ENCODE peak calls at places on chromosomes 6 and 20, in five cellular contexts. One of them, this sample, is unnamed.

GRCh38 chr6:138293428-138293827 is 75.1 kb upstream of the PBOV1 start:
- DNase-seq in left ventricle myocardium inferior: no peak
- DNase-seq in stimulated activated naive CD8-positive, alpha-beta T cell treated with anti-CD3 and anti-CD28 coated beads, Interleukin-15, Interleukin-2, amounts not matched to agents 100 U/mL and 50 U/mL, for 24 hours: no peak
- DNase-seq in fibroblast of lung: peak
- DNase-seq in C1 segment of cervical spinal cord: no peak
- DNase-seq in this sample: no peak

GRCh38 chr6:27668442-27669275 is 195.8 kb upstream of the ZNF184 start:
- DNase-seq in fibroblast of lung: peak
- DNase-seq in stimulated activated naive CD8-positive, alpha-beta T cell treated with anti-CD3 and anti-CD28 coated beads, Interleukin-15, Interleukin-2, amounts not matched to agents 100 U/mL and 50 U/mL, for 24 hours: peak
- DNase-seq in left ventricle myocardium inferior: no peak
- DNase-seq in C1 segment of cervical spinal cord: no peak
- DNase-seq in this sample: no peak

GRCh38 chr6:43120101-43120730 is 44.1 kb downstream of the PTK7 start:
- DNase-seq in C1 segment of cervical spinal cord: no peak
- DNase-seq in fibroblast of lung: no peak
- DNase-seq in stimulated activated naive CD8-positive, alpha-beta T cell treated with anti-CD3 and anti-CD28 coated beads, Interleukin-15, Interleukin-2, amounts not matched to agents 100 U/mL and 50 U/mL, for 24 hours: no peak
- DNase-seq in left ventricle myocardium inferior: no peak
- DNase-seq in this sample: no peak

GRCh38 chr6:96943535-96943934 is 19.0 kb downstream of the KLHL32 start:
- DNase-seq in left ventricle myocardium inferior: no peak
- DNase-seq in C1 segment of cervical spinal cord: no peak
- DNase-seq in stimulated activated naive CD8-positive, alpha-beta T cell treated with anti-CD3 and anti-CD28 coated beads, Interleukin-15, Interleukin-2, amounts not matched to agents 100 U/mL and 50 U/mL, for 24 hours: no peak
- DNase-seq in fibroblast of lung: no peak
- DNase-seq in this sample: no peak

GRCh38 chr6:21970560-21970959 is 326.3 kb downstream of the PRL start:
- DNase-seq in left ventricle myocardium inferior: no peak
- DNase-seq in fibroblast of lung: no peak
- DNase-seq in C1 segment of cervical spinal cord: no peak
- DNase-seq in stimulated activated naive CD8-positive, alpha-beta T cell treated with anti-CD3 and anti-CD28 coated beads, Interleukin-15, Interleukin-2, amounts not matched to agents 100 U/mL and 50 U/mL, for 24 hours: no peak
- DNase-seq in this sample: no peak

GRCh38 chr6:32369678-32370077 is 2.0 kb downstream of the TSBP1 start:
- DNase-seq in C1 segment of cervical spinal cord: no peak
- DNase-seq in left ventricle myocardium inferior: no peak
- DNase-seq in fibroblast of lung: peak
- DNase-seq in stimulated activated naive CD8-positive, alpha-beta T cell treated with anti-CD3 and anti-CD28 coated beads, Interleukin-15, Interleukin-2, amounts not matched to agents 100 U/mL and 50 U/mL, for 24 hours: no peak
- DNase-seq in this sample: no peak

GRCh38 chr6:170276369-170277057 is 14.4 kb downstream of the DLL1 start:
- DNase-seq in stimulated activated naive CD8-positive, alpha-beta T cell treated with anti-CD3 and anti-CD28 coated beads, Interleukin-15, Interleukin-2, amounts not matched to agents 100 U/mL and 50 U/mL, for 24 hours: no peak
- DNase-seq in fibroblast of lung: no peak
- DNase-seq in C1 segment of cervical spinal cord: no peak
- DNase-seq in left ventricle myocardium inferior: peak
- DNase-seq in this sample: no peak

GRCh38 chr6:34798057-34798456 is 6.2 kb downstream of the BLTP3A start:
- DNase-seq in C1 segment of cervical spinal cord: no peak
- DNase-seq in left ventricle myocardium inferior: no peak
- DNase-seq in fibroblast of lung: no peak
- DNase-seq in stimulated activated naive CD8-positive, alpha-beta T cell treated with anti-CD3 and anti-CD28 coated beads, Interleukin-15, Interleukin-2, amounts not matched to agents 100 U/mL and 50 U/mL, for 24 hours: no peak
- DNase-seq in this sample: no peak

GRCh38 chr6:30394139-30394538 is 49.2 kb downstream of the RPP21 start:
- DNase-seq in C1 segment of cervical spinal cord: no peak
- DNase-seq in stimulated activated naive CD8-positive, alpha-beta T cell treated with anti-CD3 and anti-CD28 coated beads, Interleukin-15, Interleukin-2, amounts not matched to agents 100 U/mL and 50 U/mL, for 24 hours: no peak
- DNase-seq in fibroblast of lung: no peak
- DNase-seq in left ventricle myocardium inferior: no peak
- DNase-seq in this sample: no peak

GRCh38 chr6:78594667-78595051 is 272.7 kb upstream of the IRAK1BP1 start:
- DNase-seq in C1 segment of cervical spinal cord: no peak
- DNase-seq in fibroblast of lung: no peak
- DNase-seq in left ventricle myocardium inferior: no peak
- DNase-seq in stimulated activated naive CD8-positive, alpha-beta T cell treated with anti-CD3 and anti-CD28 coated beads, Interleukin-15, Interleukin-2, amounts not matched to agents 100 U/mL and 50 U/mL, for 24 hours: no peak
- DNase-seq in this sample: no peak

GRCh38 chr6:22053385-22053997 is 243.3 kb downstream of the PRL start:
- DNase-seq in stimulated activated naive CD8-positive, alpha-beta T cell treated with anti-CD3 and anti-CD28 coated beads, Interleukin-15, Interleukin-2, amounts not matched to agents 100 U/mL and 50 U/mL, for 24 hours: no peak
- DNase-seq in left ventricle myocardium inferior: no peak
- DNase-seq in fibroblast of lung: peak
- DNase-seq in C1 segment of cervical spinal cord: no peak
- DNase-seq in this sample: no peak

GRCh38 chr6:151007069-151007468 is 141.6 kb downstream of the MTHFD1L start:
- DNase-seq in fibroblast of lung: no peak
- DNase-seq in left ventricle myocardium inferior: no peak
- DNase-seq in stimulated activated naive CD8-positive, alpha-beta T cell treated with anti-CD3 and anti-CD28 coated beads, Interleukin-15, Interleukin-2, amounts not matched to agents 100 U/mL and 50 U/mL, for 24 hours: no peak
- DNase-seq in C1 segment of cervical spinal cord: no peak
- DNase-seq in this sample: no peak

GRCh38 chr6:143457563-143458359 is 7.2 kb downstream of the PEX3 start:
- DNase-seq in fibroblast of lung: peak
- DNase-seq in stimulated activated naive CD8-positive, alpha-beta T cell treated with anti-CD3 and anti-CD28 coated beads, Interleukin-15, Interleukin-2, amounts not matched to agents 100 U/mL and 50 U/mL, for 24 hours: no peak
- DNase-seq in left ventricle myocardium inferior: no peak
- DNase-seq in C1 segment of cervical spinal cord: no peak
- DNase-seq in this sample: no peak

GRCh38 chr6:33846226-33846625 is 42.4 kb upstream of the MLN start:
- DNase-seq in left ventricle myocardium inferior: no peak
- DNase-seq in fibroblast of lung: no peak
- DNase-seq in C1 segment of cervical spinal cord: no peak
- DNase-seq in stimulated activated naive CD8-positive, alpha-beta T cell treated with anti-CD3 and anti-CD28 coated beads, Interleukin-15, Interleukin-2, amounts not matched to agents 100 U/mL and 50 U/mL, for 24 hours: no peak
- DNase-seq in this sample: no peak

GRCh38 chr20:51526754-51527153 is 15.8 kb downstream of the NFATC2 start:
- DNase-seq in left ventricle myocardium inferior: no peak
- DNase-seq in stimulated activated naive CD8-positive, alpha-beta T cell treated with anti-CD3 and anti-CD28 coated beads, Interleukin-15, Interleukin-2, amounts not matched to agents 100 U/mL and 50 U/mL, for 24 hours: no peak
- DNase-seq in fibroblast of lung: no peak
- DNase-seq in C1 segment of cervical spinal cord: no peak
- DNase-seq in this sample: no peak

GRCh38 chr6:157220485-157220884 is 102.8 kb downstream of the TMEM242 start:
- DNase-seq in stimulated activated naive CD8-positive, alpha-beta T cell treated with anti-CD3 and anti-CD28 coated beads, Interleukin-15, Interleukin-2, amounts not matched to agents 100 U/mL and 50 U/mL, for 24 hours: no peak
- DNase-seq in C1 segment of cervical spinal cord: no peak
- DNase-seq in left ventricle myocardium inferior: no peak
- DNase-seq in fibroblast of lung: no peak
- DNase-seq in this sample: no peak

GRCh38 chr6:116101298-116101718 is 655 bp downstream of the NT5DC1 start:
- DNase-seq in left ventricle myocardium inferior: peak
- DNase-seq in stimulated activated naive CD8-positive, alpha-beta T cell treated with anti-CD3 and anti-CD28 coated beads, Interleukin-15, Interleukin-2, amounts not matched to agents 100 U/mL and 50 U/mL, for 24 hours: no peak
- DNase-seq in C1 segment of cervical spinal cord: no peak
- DNase-seq in fibroblast of lung: no peak
- DNase-seq in this sample: no peak

GRCh38 chr6:16511723-16512584 is 249.3 kb downstream of the ATXN1 start:
- DNase-seq in C1 segment of cervical spinal cord: no peak
- DNase-seq in fibroblast of lung: no peak
- DNase-seq in stimulated activated naive CD8-positive, alpha-beta T cell treated with anti-CD3 and anti-CD28 coated beads, Interleukin-15, Interleukin-2, amounts not matched to agents 100 U/mL and 50 U/mL, for 24 hours: no peak
- DNase-seq in left ventricle myocardium inferior: no peak
- DNase-seq in this sample: no peak

GRCh38 chr6:156060013-156060412 is 604.4 kb upstream of the NOX3 start:
- DNase-seq in fibroblast of lung: no peak
- DNase-seq in C1 segment of cervical spinal cord: no peak
- DNase-seq in stimulated activated naive CD8-positive, alpha-beta T cell treated with anti-CD3 and anti-CD28 coated beads, Interleukin-15, Interleukin-2, amounts not matched to agents 100 U/mL and 50 U/mL, for 24 hours: peak
- DNase-seq in left ventricle myocardium inferior: no peak
- DNase-seq in this sample: no peak

GRCh38 chr6:26286168-26286854 is 78.7 kb upstream of the BTN3A2 start:
- DNase-seq in C1 segment of cervical spinal cord: no peak
- DNase-seq in left ventricle myocardium inferior: peak
- DNase-seq in stimulated activated naive CD8-positive, alpha-beta T cell treated with anti-CD3 and anti-CD28 coated beads, Interleukin-15, Interleukin-2, amounts not matched to agents 100 U/mL and 50 U/mL, for 24 hours: peak
- DNase-seq in fibroblast of lung: peak
- DNase-seq in this sample: peak

GRCh38 chr6:89146748-89147715 is 1.2 kb downstream of the PM20D2 start:
- DNase-seq in left ventricle myocardium inferior: no peak
- DNase-seq in fibroblast of lung: peak
- DNase-seq in stimulated activated naive CD8-positive, alpha-beta T cell treated with anti-CD3 and anti-CD28 coated beads, Interleukin-15, Interleukin-2, amounts not matched to agents 100 U/mL and 50 U/mL, for 24 hours: no peak
- DNase-seq in C1 segment of cervical spinal cord: no peak
- DNase-seq in this sample: no peak

GRCh38 chr20:24772667-24773066 is 176.4 kb upstream of the CST7 start:
- DNase-seq in fibroblast of lung: no peak
- DNase-seq in stimulated activated naive CD8-positive, alpha-beta T cell treated with anti-CD3 and anti-CD28 coated beads, Interleukin-15, Interleukin-2, amounts not matched to agents 100 U/mL and 50 U/mL, for 24 hours: no peak
- DNase-seq in C1 segment of cervical spinal cord: no peak
- DNase-seq in left ventricle myocardium inferior: no peak
- DNase-seq in this sample: peak

GRCh38 chr6:110137924-110138887 is 41.3 kb downstream of the WASF1 start:
- DNase-seq in C1 segment of cervical spinal cord: no peak
- DNase-seq in fibroblast of lung: no peak
- DNase-seq in stimulated activated naive CD8-positive, alpha-beta T cell treated with anti-CD3 and anti-CD28 coated beads, Interleukin-15, Interleukin-2, amounts not matched to agents 100 U/mL and 50 U/mL, for 24 hours: no peak
- DNase-seq in left ventricle myocardium inferior: no peak
- DNase-seq in this sample: peak

GRCh38 chr6:108744996-108745395 is 103.2 kb upstream of the ARMC2 start:
- DNase-seq in fibroblast of lung: no peak
- DNase-seq in C1 segment of cervical spinal cord: no peak
- DNase-seq in left ventricle myocardium inferior: no peak
- DNase-seq in stimulated activated naive CD8-positive, alpha-beta T cell treated with anti-CD3 and anti-CD28 coated beads, Interleukin-15, Interleukin-2, amounts not matched to agents 100 U/mL and 50 U/mL, for 24 hours: no peak
- DNase-seq in this sample: no peak

GRCh38 chr6:34554593-34555322 is 1.4 kb downstream of the SPDEF start:
- DNase-seq in stimulated activated naive CD8-positive, alpha-beta T cell treated with anti-CD3 and anti-CD28 coated beads, Interleukin-15, Interleukin-2, amounts not matched to agents 100 U/mL and 50 U/mL, for 24 hours: no peak
- DNase-seq in fibroblast of lung: no peak
- DNase-seq in C1 segment of cervical spinal cord: no peak
- DNase-seq in left ventricle myocardium inferior: no peak
- DNase-seq in this sample: no peak

GRCh38 chr20:16975682-16976081 is 227.5 kb downstream of the OTOR start:
- DNase-seq in left ventricle myocardium inferior: no peak
- DNase-seq in C1 segment of cervical spinal cord: no peak
- DNase-seq in stimulated activated naive CD8-positive, alpha-beta T cell treated with anti-CD3 and anti-CD28 coated beads, Interleukin-15, Interleukin-2, amounts not matched to agents 100 U/mL and 50 U/mL, for 24 hours: no peak
- DNase-seq in fibroblast of lung: no peak
- DNase-seq in this sample: peak

GRCh38 chr20:63100401-63100925 is 93.7 kb upstream of the BHLHE23 start:
- DNase-seq in stimulated activated naive CD8-positive, alpha-beta T cell treated with anti-CD3 and anti-CD28 coated beads, Interleukin-15, Interleukin-2, amounts not matched to agents 100 U/mL and 50 U/mL, for 24 hours: no peak
- DNase-seq in left ventricle myocardium inferior: peak
- DNase-seq in fibroblast of lung: no peak
- DNase-seq in C1 segment of cervical spinal cord: no peak
- DNase-seq in this sample: no peak

GRCh38 chr6:77638129-77638830 is 14.6 kb upstream of the MEI4 start:
- DNase-seq in left ventricle myocardium inferior: no peak
- DNase-seq in fibroblast of lung: peak
- DNase-seq in stimulated activated naive CD8-positive, alpha-beta T cell treated with anti-CD3 and anti-CD28 coated beads, Interleukin-15, Interleukin-2, amounts not matched to agents 100 U/mL and 50 U/mL, for 24 hours: no peak
- DNase-seq in C1 segment of cervical spinal cord: no peak
- DNase-seq in this sample: no peak

GRCh38 chr6:56764081-56764566 is 121.4 kb upstream of the DST start:
- DNase-seq in stimulated activated naive CD8-positive, alpha-beta T cell treated with anti-CD3 and anti-CD28 coated beads, Interleukin-15, Interleukin-2, amounts not matched to agents 100 U/mL and 50 U/mL, for 24 hours: no peak
- DNase-seq in C1 segment of cervical spinal cord: no peak
- DNase-seq in left ventricle myocardium inferior: no peak
- DNase-seq in fibroblast of lung: peak
- DNase-seq in this sample: no peak

GRCh38 chr20:57781901-57782300 is 72.1 kb upstream of the PMEPA1 start:
- DNase-seq in C1 segment of cervical spinal cord: no peak
- DNase-seq in fibroblast of lung: no peak
- DNase-seq in stimulated activated naive CD8-positive, alpha-beta T cell treated with anti-CD3 and anti-CD28 coated beads, Interleukin-15, Interleukin-2, amounts not matched to agents 100 U/mL and 50 U/mL, for 24 hours: no peak
- DNase-seq in left ventricle myocardium inferior: no peak
- DNase-seq in this sample: no peak

GRCh38 chr6:17907467-17908229 is 79.8 kb downstream of the KIF13A start:
- DNase-seq in stimulated activated naive CD8-positive, alpha-beta T cell treated with anti-CD3 and anti-CD28 coated beads, Interleukin-15, Interleukin-2, amounts not matched to agents 100 U/mL and 50 U/mL, for 24 hours: peak
- DNase-seq in fibroblast of lung: peak
- DNase-seq in left ventricle myocardium inferior: peak
- DNase-seq in C1 segment of cervical spinal cord: no peak
- DNase-seq in this sample: peak

GRCh38 chr20:64113444-64113775 is 6.0 kb upstream of the NPBWR2 start:
- DNase-seq in fibroblast of lung: no peak
- DNase-seq in stimulated activated naive CD8-positive, alpha-beta T cell treated with anti-CD3 and anti-CD28 coated beads, Interleukin-15, Interleukin-2, amounts not matched to agents 100 U/mL and 50 U/mL, for 24 hours: no peak
- DNase-seq in left ventricle myocardium inferior: no peak
- DNase-seq in C1 segment of cervical spinal cord: no peak
- DNase-seq in this sample: no peak

GRCh38 chr6:112682088-112682487 is 335.0 kb downstream of the RFPL4B start:
- DNase-seq in C1 segment of cervical spinal cord: no peak
- DNase-seq in stimulated activated naive CD8-positive, alpha-beta T cell treated with anti-CD3 and anti-CD28 coated beads, Interleukin-15, Interleukin-2, amounts not matched to agents 100 U/mL and 50 U/mL, for 24 hours: no peak
- DNase-seq in fibroblast of lung: peak
- DNase-seq in left ventricle myocardium inferior: no peak
- DNase-seq in this sample: no peak

GRCh38 chr6:36128073-36128472 is 2.2 kb upstream of the MAPK13 start:
- DNase-seq in fibroblast of lung: no peak
- DNase-seq in C1 segment of cervical spinal cord: no peak
- DNase-seq in stimulated activated naive CD8-positive, alpha-beta T cell treated with anti-CD3 and anti-CD28 coated beads, Interleukin-15, Interleukin-2, amounts not matched to agents 100 U/mL and 50 U/mL, for 24 hours: no peak
- DNase-seq in left ventricle myocardium inferior: no peak
- DNase-seq in this sample: no peak